ENCODE peak calls at places on chromosomes 5 and 9, in eight cellular contexts. Y is kidney epithelial cell; L is Right ventricle myocardium superior; C is stimulated activated CD8-positive, alpha-beta memory T cell treated with anti-CD3 and anti-CD28 coated beads, Interleukin-15, amount 100 ng/mL, for 24 hours; J is suprapubic skin; G is GDM1; X is activated CD4-positive, alpha-beta T cell treated with anti-CD3 and anti-CD28 coated beads, Interleukin-2, amount 10 ng/mL, durations not matched to agents 7 days and 5 days; K is cardiac muscle cell. F is an unnamed sample.

GRCh38 chr5:68433921-68434879 is 218.6 kb downstream of the PIK3R1 start:
- DNase-seq in Y (peak; percentile 97), L (peak; percentile 87), C (peak; percentile 73), J (peak; percentile 94), G (peak; percentile 71), X (peak; percentile 86), K (no peak), F (peak; percentile 98)

GRCh38 chr5:150017606-150018005 is 17.1 kb downstream of the HMGXB3 start:
- DNase-seq in Y (no peak), L (no peak), C (no peak), J (no peak), G (no peak), X (no peak), K (no peak), F (no peak)

GRCh38 chr9:109821711-109822110 is 41.7 kb downstream of the PALM2AKAP2 start:
- DNase-seq in Y (no peak), L (no peak), C (no peak), J (no peak), G (no peak), X (no peak), K (no peak), F (no peak)

GRCh38 chr5:147558826-147559225 is 49.0 kb upstream of the DPYSL3 start:
- DNase-seq in Y (no peak), L (peak; percentile 62), C (no peak), J (no peak), G (no peak), X (no peak), K (peak; percentile 74), F (peak; percentile 57)

GRCh38 chr5:40681351-40682311 is 1.9 kb downstream of the PTGER4 start:
- DNase-seq in Y (no peak), L (peak; percentile 71), C (no peak), J (peak; percentile 81), G (no peak), X (peak; percentile 40), K (peak; percentile 18), F (no peak)

GRCh38 chr9:128355451-128355850 is 15.1 kb downstream of the SLC27A4 start:
- DNase-seq in Y (no peak), L (no peak), C (no peak), J (no peak), G (no peak), X (no peak), K (no peak), F (no peak)

GRCh38 chr5:67453526-67453925 is 256.9 kb upstream of the CD180 start:
- DNase-seq in Y (no peak), L (no peak), C (no peak), J (no peak), G (no peak), X (no peak), K (no peak), F (no peak)

GRCh38 chr9:37486616-37487544 is 1.1 kb downstream of the POLR1E start:
- DNase-seq in Y (no peak), L (peak; percentile 58), C (no peak), J (no peak), G (no peak), X (no peak), K (no peak), F (peak; percentile 93)

GRCh38 chr5:96901384-96901783 is 25.1 kb downstream of the ERAP2 start:
- DNase-seq in Y (no peak), L (no peak), C (no peak), J (no peak), G (no peak), X (no peak), K (no peak), F (no peak)

GRCh38 chr9:30198463-30199309 is 2185.8 kb upstream of the ACO1 start:
- DNase-seq in Y (no peak), L (no peak), C (no peak), J (no peak), G (no peak), X (no peak), K (no peak), F (no peak)

GRCh38 chr9:88976888-88977257 is 14.4 kb upstream of the S1PR3 start:
- DNase-seq in Y (no peak), L (no peak), C (no peak), J (no peak), G (no peak), X (no peak), K (no peak), F (no peak)

GRCh38 chr5:80002677-80003076 is 11.6 kb upstream of the MTX3 start:
- DNase-seq in Y (no peak), L (no peak), C (no peak), J (no peak), G (no peak), X (no peak), K (no peak), F (no peak)

GRCh38 chr5:59709346-59709821 is 184.1 kb downstream of the PDE4D start:
- DNase-seq in Y (no peak), L (no peak), C (no peak), J (no peak), G (no peak), X (no peak), K (no peak), F (no peak)

GRCh38 chr5:157516016-157516415 is 56.0 kb downstream of the NIPAL4 start:
- DNase-seq in Y (peak; percentile 90), L (no peak), C (no peak), J (no peak), G (no peak), X (no peak), K (no peak), F (peak; percentile 78)

GRCh38 chr9:115229496-115229895 is 111.5 kb upstream of the TNC start:
- DNase-seq in Y (no peak), L (no peak), C (no peak), J (no peak), G (no peak), X (no peak), K (no peak), F (no peak)

GRCh38 chr5:53114988-53115387 is 5.4 kb upstream of the MOCS2 start:
- DNase-seq in Y (no peak), L (no peak), C (no peak), J (no peak), G (no peak), X (no peak), K (no peak), F (no peak)

GRCh38 chr5:112935675-112936074 is 13.6 kb upstream of the REEP5 start:
- DNase-seq in Y (no peak), L (no peak), C (no peak), J (no peak), G (no peak), X (no peak), K (no peak), F (no peak)

GRCh38 chr9:131587906-131588305 is 42.6 kb downstream of the PRRT1B start:
- DNase-seq in Y (no peak), L (no peak), C (no peak), J (no peak), G (no peak), X (no peak), K (no peak), F (no peak)

GRCh38 chr5:59209758-59210359 is 627.0 kb downstream of the RAB3C start:
- DNase-seq in Y (no peak), L (no peak), C (no peak), J (no peak), G (no peak), X (no peak), K (no peak), F (no peak)

GRCh38 chr9:89052470-89053097 is 61.3 kb downstream of the S1PR3 start:
- DNase-seq in Y (no peak), L (no peak), C (no peak), J (no peak), G (no peak), X (no peak), K (no peak), F (no peak)

GRCh38 chr5:86029308-86029707 is 588.4 kb upstream of the COX7C start:
- DNase-seq in Y (no peak), L (no peak), C (no peak), J (no peak), G (no peak), X (no peak), K (no peak), F (no peak)